ENCODE peak calls at places on chromosomes 1 and 21, in six cellular contexts. One of them, this sample, is unnamed.
A peak's percentile ranks its signal among the peaks of the same experiment; 100 is the strongest.

GRCh38 chr1:239811211-239811902 is 280.3 kb upstream of the FMN2 start:
- DNase-seq in endodermal cell: peak; percentile 93
- DNase-seq in heart left ventricle: no peak
- DNase-seq in endothelial cell: no peak
- DNase-seq in HFF-Myc: no peak
- DNase-seq in MM.1S: peak; percentile 66
- DNase-seq in this sample: no peak

GRCh38 chr1:31764307-31765040 is at the start of gene ADGRB2:
- DNase-seq in endodermal cell: peak; percentile 83
- DNase-seq in heart left ventricle: no peak
- DNase-seq in endothelial cell: no peak
- DNase-seq in HFF-Myc: no peak
- DNase-seq in MM.1S: peak; percentile 41
- DNase-seq in this sample: peak; percentile 28

GRCh38 chr21:35342440-35342839 is 293.3 kb upstream of the RUNX1 start:
- DNase-seq in endodermal cell: no peak
- DNase-seq in heart left ventricle: no peak
- DNase-seq in endothelial cell: no peak
- DNase-seq in HFF-Myc: no peak
- DNase-seq in MM.1S: no peak
- DNase-seq in this sample: no peak

GRCh38 chr1:95352767-95353166 is 118.8 kb downstream of the RWDD3 start:
- DNase-seq in endodermal cell: no peak
- DNase-seq in heart left ventricle: no peak
- DNase-seq in endothelial cell: no peak
- DNase-seq in HFF-Myc: no peak
- DNase-seq in MM.1S: no peak
- DNase-seq in this sample: no peak

GRCh38 chr1:206663832-206664652 is 20.7 kb upstream of the MAPKAPK2 start:
- DNase-seq in endodermal cell: peak; percentile 94
- DNase-seq in heart left ventricle: peak; percentile 76
- DNase-seq in endothelial cell: peak; percentile 79
- DNase-seq in HFF-Myc: no peak
- DNase-seq in MM.1S: peak; percentile 76
- DNase-seq in this sample: peak; percentile 68

GRCh38 chr1:84062496-84062895 is 63.6 kb upstream of the TTLL7 start:
- DNase-seq in endodermal cell: no peak
- DNase-seq in heart left ventricle: no peak
- DNase-seq in endothelial cell: no peak
- DNase-seq in HFF-Myc: no peak
- DNase-seq in MM.1S: no peak
- DNase-seq in this sample: no peak

GRCh38 chr1:180165509-180166435 is 11.1 kb downstream of the QSOX1 start:
- DNase-seq in endodermal cell: no peak
- DNase-seq in heart left ventricle: no peak
- DNase-seq in endothelial cell: no peak
- DNase-seq in HFF-Myc: no peak
- DNase-seq in MM.1S: no peak
- DNase-seq in this sample: no peak

GRCh38 chr1:6889875-6890480 is 104.7 kb downstream of the CAMTA1 start:
- DNase-seq in endodermal cell: peak; percentile 84
- DNase-seq in heart left ventricle: peak; percentile 38
- DNase-seq in endothelial cell: peak; percentile 57
- DNase-seq in HFF-Myc: no peak
- DNase-seq in MM.1S: peak; percentile 42
- DNase-seq in this sample: peak; percentile 32

GRCh38 chr1:19046972-19047371 is 90.5 kb upstream of the IFFO2 start:
- DNase-seq in endodermal cell: peak; percentile 31
- DNase-seq in heart left ventricle: no peak
- DNase-seq in endothelial cell: no peak
- DNase-seq in HFF-Myc: no peak
- DNase-seq in MM.1S: no peak
- DNase-seq in this sample: no peak

GRCh38 chr1:174740248-174740990 is 259.3 kb upstream of the CACYBP start:
- DNase-seq in endodermal cell: no peak
- DNase-seq in heart left ventricle: no peak
- DNase-seq in endothelial cell: no peak
- DNase-seq in HFF-Myc: no peak
- DNase-seq in MM.1S: peak; percentile 26
- DNase-seq in this sample: no peak

GRCh38 chr1:38958967-38959366 is 17.3 kb upstream of the RHBDL2 start:
- DNase-seq in endodermal cell: no peak
- DNase-seq in heart left ventricle: no peak
- DNase-seq in endothelial cell: no peak
- DNase-seq in HFF-Myc: no peak
- DNase-seq in MM.1S: no peak
- DNase-seq in this sample: no peak

GRCh38 chr1:183632964-183633363 is 2.6 kb downstream of the ARPC5 start:
- DNase-seq in endodermal cell: no peak
- DNase-seq in heart left ventricle: no peak
- DNase-seq in endothelial cell: no peak
- DNase-seq in HFF-Myc: no peak
- DNase-seq in MM.1S: peak; percentile 27
- DNase-seq in this sample: no peak

GRCh38 chr1:227440167-227440566 is 121.9 kb upstream of the CDC42BPA start:
- DNase-seq in endodermal cell: no peak
- DNase-seq in heart left ventricle: peak; percentile 26
- DNase-seq in endothelial cell: no peak
- DNase-seq in HFF-Myc: no peak
- DNase-seq in MM.1S: no peak
- DNase-seq in this sample: no peak

GRCh38 chr1:24849653-24850295 is 80.3 kb downstream of the RUNX3 start:
- DNase-seq in endodermal cell: peak; percentile 79
- DNase-seq in heart left ventricle: no peak
- DNase-seq in endothelial cell: peak; percentile 38
- DNase-seq in HFF-Myc: no peak
- DNase-seq in MM.1S: no peak
- DNase-seq in this sample: no peak

GRCh38 chr1:52901384-52901783 is 20.2 kb downstream of the ECHDC2 start:
- DNase-seq in endodermal cell: no peak
- DNase-seq in heart left ventricle: no peak
- DNase-seq in endothelial cell: no peak
- DNase-seq in HFF-Myc: no peak
- DNase-seq in MM.1S: no peak
- DNase-seq in this sample: no peak

GRCh38 chr1:154998818-154999650 is 3.6 kb upstream of the ZBTB7B start:
- DNase-seq in endodermal cell: peak; percentile 94
- DNase-seq in heart left ventricle: peak; percentile 79
- DNase-seq in endothelial cell: peak; percentile 74
- DNase-seq in HFF-Myc: peak; percentile 64
- DNase-seq in MM.1S: peak; percentile 92
- DNase-seq in this sample: peak; percentile 47

GRCh38 chr1:202959276-202959620 is 1.1 kb upstream of the ADIPOR1 start:
- DNase-seq in endodermal cell: no peak
- DNase-seq in heart left ventricle: no peak
- DNase-seq in endothelial cell: no peak
- DNase-seq in HFF-Myc: peak; percentile 36
- DNase-seq in MM.1S: no peak
- DNase-seq in this sample: no peak

GRCh38 chr1:226001852-226002666 is 2.9 kb upstream of the SDE2 start:
- DNase-seq in endodermal cell: no peak
- DNase-seq in heart left ventricle: peak; percentile 81
- DNase-seq in endothelial cell: peak; percentile 15
- DNase-seq in HFF-Myc: no peak
- DNase-seq in MM.1S: no peak
- DNase-seq in this sample: no peak

GRCh38 chr1:52967666-52968065 is 40.6 kb downstream of the SCP2 start:
- DNase-seq in endodermal cell: no peak
- DNase-seq in heart left ventricle: no peak
- DNase-seq in endothelial cell: no peak
- DNase-seq in HFF-Myc: no peak
- DNase-seq in MM.1S: no peak
- DNase-seq in this sample: no peak

GRCh38 chr1:2650967-2651645 is 18.3 kb upstream of the MMEL1 start:
- DNase-seq in endodermal cell: no peak
- DNase-seq in heart left ventricle: peak; percentile 9
- DNase-seq in endothelial cell: no peak
- DNase-seq in HFF-Myc: no peak
- DNase-seq in MM.1S: no peak
- DNase-seq in this sample: no peak

GRCh38 chr1:220137006-220137794 is 43.3 kb downstream of the IARS2 start:
- DNase-seq in endodermal cell: no peak
- DNase-seq in heart left ventricle: peak; percentile 30
- DNase-seq in endothelial cell: peak; percentile 33
- DNase-seq in HFF-Myc: no peak
- DNase-seq in MM.1S: no peak
- DNase-seq in this sample: no peak

GRCh38 chr1:30451532-30452125 is 271.8 kb downstream of the MATN1 start:
- DNase-seq in endodermal cell: no peak
- DNase-seq in heart left ventricle: no peak
- DNase-seq in endothelial cell: no peak
- DNase-seq in HFF-Myc: no peak
- DNase-seq in MM.1S: no peak
- DNase-seq in this sample: peak; percentile 7

GRCh38 chr1:2388004-2388913 is 3.1 kb downstream of the MORN1 start:
- DNase-seq in endodermal cell: no peak
- DNase-seq in heart left ventricle: no peak
- DNase-seq in endothelial cell: no peak
- DNase-seq in HFF-Myc: no peak
- DNase-seq in MM.1S: no peak
- DNase-seq in this sample: no peak

GRCh38 chr1:116513956-116514355 is 56.9 kb downstream of the CD58 start:
- DNase-seq in endodermal cell: no peak
- DNase-seq in heart left ventricle: peak; percentile 57
- DNase-seq in endothelial cell: no peak
- DNase-seq in HFF-Myc: no peak
- DNase-seq in MM.1S: no peak
- DNase-seq in this sample: no peak

GRCh38 chr1:32765561-32766327 is 51.4 kb downstream of the YARS1 start:
- DNase-seq in endodermal cell: peak; percentile 79
- DNase-seq in heart left ventricle: no peak
- DNase-seq in endothelial cell: no peak
- DNase-seq in HFF-Myc: no peak
- DNase-seq in MM.1S: no peak
- DNase-seq in this sample: no peak

GRCh38 chr1:111847519-111847918 is 91.8 kb downstream of the DDX20 start:
- DNase-seq in endodermal cell: no peak
- DNase-seq in heart left ventricle: no peak
- DNase-seq in endothelial cell: no peak
- DNase-seq in HFF-Myc: no peak
- DNase-seq in MM.1S: no peak
- DNase-seq in this sample: no peak

GRCh38 chr1:18955442-18956188 is 861 bp downstream of the IFFO2 start:
- DNase-seq in endodermal cell: peak; percentile 84
- DNase-seq in heart left ventricle: no peak
- DNase-seq in endothelial cell: peak; percentile 44
- DNase-seq in HFF-Myc: no peak
- DNase-seq in MM.1S: peak; percentile 51
- DNase-seq in this sample: peak; percentile 53

GRCh38 chr1:36539526-36539925 is 56.8 kb upstream of the CSF3R start:
- DNase-seq in endodermal cell: peak; percentile 33
- DNase-seq in heart left ventricle: no peak
- DNase-seq in endothelial cell: no peak
- DNase-seq in HFF-Myc: no peak
- DNase-seq in MM.1S: no peak
- DNase-seq in this sample: no peak

GRCh38 chr1:36542024-36542961 is 59.6 kb upstream of the CSF3R start:
- DNase-seq in endodermal cell: peak; percentile 36
- DNase-seq in heart left ventricle: no peak
- DNase-seq in endothelial cell: no peak
- DNase-seq in HFF-Myc: no peak
- DNase-seq in MM.1S: no peak
- DNase-seq in this sample: no peak

GRCh38 chr1:36540056-36540455 is 57.3 kb upstream of the CSF3R start:
- DNase-seq in endodermal cell: peak; percentile 18
- DNase-seq in heart left ventricle: no peak
- DNase-seq in endothelial cell: no peak
- DNase-seq in HFF-Myc: no peak
- DNase-seq in MM.1S: no peak
- DNase-seq in this sample: no peak

GRCh38 chr1:36537190-36537768 is 54.6 kb upstream of the CSF3R start:
- DNase-seq in endodermal cell: no peak
- DNase-seq in heart left ventricle: no peak
- DNase-seq in endothelial cell: no peak
- DNase-seq in HFF-Myc: no peak
- DNase-seq in MM.1S: no peak
- DNase-seq in this sample: no peak

GRCh38 chr1:36542962-36543515 is 60.3 kb upstream of the CSF3R start:
- DNase-seq in endodermal cell: peak; percentile 83
- DNase-seq in heart left ventricle: no peak
- DNase-seq in endothelial cell: peak; percentile 33
- DNase-seq in HFF-Myc: no peak
- DNase-seq in MM.1S: no peak
- DNase-seq in this sample: no peak
- TF ChIP-seq CTCF in endodermal cell: peak; percentile 75
- TF ChIP-seq CTCF in heart left ventricle: peak; percentile 4
- TF ChIP-seq CTCF in endothelial cell: peak; percentile 12
- TF ChIP-seq CTCF in HFF-Myc: peak; percentile 22
- TF ChIP-seq CTCF in MM.1S: peak; percentile 25
- TF ChIP-seq CTCF in this sample: peak; percentile 51

GRCh38 chr21:15964181-15964855 is 234.5 kb downstream of the USP25 start:
- DNase-seq in endodermal cell: no peak
- DNase-seq in heart left ventricle: no peak
- DNase-seq in endothelial cell: no peak
- DNase-seq in HFF-Myc: no peak
- DNase-seq in MM.1S: no peak
- DNase-seq in this sample: no peak

GRCh38 chr21:15966651-15967050 is 236.9 kb downstream of the USP25 start:
- DNase-seq in endodermal cell: no peak
- DNase-seq in heart left ventricle: no peak
- DNase-seq in endothelial cell: no peak
- DNase-seq in HFF-Myc: no peak
- DNase-seq in MM.1S: no peak
- DNase-seq in this sample: no peak

GRCh38 chr21:15966216-15966615 is 236.4 kb downstream of the USP25 start:
- DNase-seq in endodermal cell: no peak
- DNase-seq in heart left ventricle: no peak
- DNase-seq in endothelial cell: no peak
- DNase-seq in HFF-Myc: no peak
- DNase-seq in MM.1S: no peak
- DNase-seq in this sample: no peak

GRCh38 chr21:15968911-15969310 is 239.1 kb downstream of the USP25 start:
- DNase-seq in endodermal cell: no peak
- DNase-seq in heart left ventricle: no peak
- DNase-seq in endothelial cell: no peak
- DNase-seq in HFF-Myc: no peak
- DNase-seq in MM.1S: no peak
- DNase-seq in this sample: no peak

GRCh38 chr21:15967661-15968060 is 237.9 kb downstream of the USP25 start:
- DNase-seq in endodermal cell: no peak
- DNase-seq in heart left ventricle: no peak
- DNase-seq in endothelial cell: no peak
- DNase-seq in HFF-Myc: peak; percentile 14
- DNase-seq in MM.1S: no peak
- DNase-seq in this sample: no peak
- TF ChIP-seq CTCF in endodermal cell: no peak
- TF ChIP-seq CTCF in heart left ventricle: no peak
- TF ChIP-seq CTCF in endothelial cell: no peak
- TF ChIP-seq CTCF in HFF-Myc: no peak
- TF ChIP-seq CTCF in MM.1S: no peak
- TF ChIP-seq CTCF in this sample: no peak

GRCh38 chr21:45098867-45099266 is 24.5 kb downstream of the ADARB1 start:
- DNase-seq in endodermal cell: no peak
- DNase-seq in heart left ventricle: no peak
- DNase-seq in endothelial cell: no peak
- DNase-seq in HFF-Myc: no peak
- DNase-seq in MM.1S: peak; percentile 44
- DNase-seq in this sample: no peak
- TF ChIP-seq CTCF in endodermal cell: peak; percentile 73
- TF ChIP-seq CTCF in heart left ventricle: peak; percentile 48
- TF ChIP-seq CTCF in endothelial cell: no peak
- TF ChIP-seq CTCF in HFF-Myc: peak; percentile 46
- TF ChIP-seq CTCF in MM.1S: peak; percentile 75
- TF ChIP-seq CTCF in this sample: peak; percentile 36

GRCh38 chr1:40197656-40198055 is 36.5 kb downstream of the RLF start:
- DNase-seq in endodermal cell: no peak
- DNase-seq in heart left ventricle: no peak
- DNase-seq in endothelial cell: no peak
- DNase-seq in HFF-Myc: no peak
- DNase-seq in MM.1S: no peak
- DNase-seq in this sample: no peak
- TF ChIP-seq CTCF in endodermal cell: peak; percentile 43
- TF ChIP-seq CTCF in heart left ventricle: no peak
- TF ChIP-seq CTCF in endothelial cell: no peak
- TF ChIP-seq CTCF in HFF-Myc: no peak
- TF ChIP-seq CTCF in MM.1S: peak; percentile 25
- TF ChIP-seq CTCF in this sample: no peak